ENCODE peak calls at places on chromosomes 5 and 9, in eight cellular contexts. L is T-cell; O is right lobe of liver; N is sciatic nerve; B is DMS53; C is caudate nucleus; P is CD8-positive, alpha-beta T cell; W is ACHN. Z is an unnamed sample.

GRCh38 chr5:42943931-42944631 is 96.0 kb downstream of the ANXA2R start:
- DNase-seq in L (no peak), O (no peak), N (no peak), B (no peak), C (no peak), P (no peak), W (no peak), Z (no peak)

GRCh38 chr5:54909911-54910870 is 75.2 kb downstream of the ESM1 start:
- DNase-seq in L (no peak), O (no peak), N (no peak), B (no peak), C (no peak), P (no peak), W (no peak), Z (no peak)

GRCh38 chr5:75243100-75243499 is 6.4 kb upstream of the ANKRD31 start:
- DNase-seq in L (no peak), O (no peak), N (no peak), B (peak), C (no peak), P (no peak), W (no peak), Z (no peak)

GRCh38 chr9:118222375-118222774 is 518.2 kb downstream of the TLR4 start:
- DNase-seq in L (no peak), O (no peak), N (no peak), B (peak), C (peak), P (no peak), W (peak), Z (no peak)

GRCh38 chr9:27125936-27126335 is 16.9 kb downstream of the TEK start:
- DNase-seq in L (no peak), O (no peak), N (no peak), B (no peak), C (no peak), P (no peak), W (no peak), Z (no peak)

GRCh38 chr5:67043789-67044511 is 152.6 kb downstream of the CD180 start:
- DNase-seq in L (no peak), O (peak), N (no peak), B (no peak), C (no peak), P (no peak), W (no peak), Z (no peak)

GRCh38 chr9:125878241-125878640 is 131.1 kb downstream of the PBX3 start:
- DNase-seq in L (no peak), O (no peak), N (no peak), B (no peak), C (no peak), P (no peak), W (no peak), Z (no peak)

GRCh38 chr9:121187681-121188305 is 13.9 kb downstream of the RAB14 start:
- DNase-seq in L (no peak), O (no peak), N (no peak), B (no peak), C (no peak), P (no peak), W (no peak), Z (no peak)

GRCh38 chr5:65062684-65063083 is 294.0 kb downstream of the CWC27 start:
- DNase-seq in L (no peak), O (no peak), N (no peak), B (no peak), C (no peak), P (no peak), W (peak), Z (no peak)

GRCh38 chr5:32916648-32917047 is 205.5 kb downstream of the NPR3 start:
- DNase-seq in L (no peak), O (no peak), N (no peak), B (peak), C (no peak), P (no peak), W (peak), Z (peak)

GRCh38 chr9:84349706-84350105 is 9.1 kb upstream of the SLC28A3 start:
- DNase-seq in L (no peak), O (no peak), N (no peak), B (no peak), C (no peak), P (no peak), W (no peak), Z (no peak)

GRCh38 chr9:71072587-71072986 is 48.8 kb downstream of the TRPM3 start:
- DNase-seq in L (no peak), O (no peak), N (no peak), B (no peak), C (no peak), P (no peak), W (no peak), Z (no peak)

GRCh38 chr9:136671254-136671614 is 8.5 kb downstream of the EGFL7 start:
- DNase-seq in L (no peak), O (no peak), N (no peak), B (peak), C (no peak), P (no peak), W (no peak), Z (no peak)

GRCh38 chr5:179805070-179805528 is 1.6 kb downstream of the MGAT4B start:
- DNase-seq in L (no peak), O (peak), N (no peak), B (peak), C (no peak), P (no peak), W (no peak), Z (no peak)

GRCh38 chr9:80556631-80557030 is 984.9 kb downstream of the TLE4 start:
- DNase-seq in L (no peak), O (no peak), N (no peak), B (no peak), C (no peak), P (no peak), W (no peak), Z (no peak)

GRCh38 chr5:68171101-68171558 is 44.4 kb upstream of the PIK3R1 start:
- DNase-seq in L (no peak), O (peak), N (peak), B (no peak), C (peak), P (no peak), W (no peak), Z (no peak)

GRCh38 chr5:30376848-30377247 is 816.6 kb upstream of the CDH6 start:
- DNase-seq in L (no peak), O (no peak), N (no peak), B (no peak), C (no peak), P (no peak), W (no peak), Z (no peak)

GRCh38 chr5:123937230-123937629 is 425.3 kb downstream of the CSNK1G3 start:
- DNase-seq in L (no peak), O (no peak), N (no peak), B (peak), C (no peak), P (no peak), W (peak), Z (no peak)

GRCh38 chr5:33317271-33317670 is 123.5 kb upstream of the TARS1 start:
- DNase-seq in L (no peak), O (no peak), N (no peak), B (peak), C (no peak), P (no peak), W (no peak), Z (no peak)

GRCh38 chr9:70083429-70083828 is 39.8 kb downstream of the MAMDC2 start:
- DNase-seq in L (no peak), O (no peak), N (no peak), B (no peak), C (no peak), P (no peak), W (no peak), Z (no peak)

GRCh38 chr5:61600141-61600480 is 268.1 kb downstream of the ZSWIM6 start:
- DNase-seq in L (no peak), O (no peak), N (no peak), B (no peak), C (no peak), P (no peak), W (no peak), Z (no peak)

GRCh38 chr5:5473224-5473623 is 50.7 kb downstream of the ICE1 start:
- DNase-seq in L (no peak), O (no peak), N (no peak), B (no peak), C (no peak), P (no peak), W (no peak), Z (no peak)

GRCh38 chr5:17219006-17219422 is 1.6 kb downstream of the BASP1 start:
- DNase-seq in L (no peak), O (no peak), N (peak), B (no peak), C (peak), P (no peak), W (peak), Z (no peak)

GRCh38 chr5:121497176-121497575 is 354.5 kb upstream of the FTMT start:
- DNase-seq in L (no peak), O (no peak), N (no peak), B (no peak), C (no peak), P (no peak), W (peak), Z (no peak)

GRCh38 chr5:59637878-59638580 is 255.5 kb downstream of the PDE4D start:
- DNase-seq in L (no peak), O (no peak), N (no peak), B (no peak), C (no peak), P (no peak), W (no peak), Z (no peak)

GRCh38 chr9:19465571-19466267 is 56.9 kb downstream of the ACER2 start:
- DNase-seq in L (no peak), O (no peak), N (no peak), B (no peak), C (no peak), P (no peak), W (no peak), Z (no peak)